ENCODE peak calls at places on chromosomes 12 and 14, in ten cellular contexts. G is stomach, C is ascending aorta, N is Peyer's patch, Y is pancreas, D is body of pancreas, M is coronary artery, V is kidney epithelial cell, L is choroid plexus epithelial cell, A is thoracic aorta. J is an unnamed sample.

GRCh38 chr12:19894049-19894448 is 454.8 kb downstream of the AEBP2 start:
- DNase-seq in G (no peak), C (no peak), N (no peak), Y (no peak), D (no peak), M (no peak), V (no peak), L (peak), A (no peak), J (no peak)

GRCh38 chr12:8781326-8781725 is 41.1 kb upstream of the A2ML1 start:
- DNase-seq in G (no peak), C (no peak), N (no peak), Y (no peak), D (no peak), M (no peak), V (no peak), L (no peak), A (no peak), J (no peak)

GRCh38 chr12:121330195-121330594 is 22.0 kb downstream of the ANAPC5 start:
- DNase-seq in G (no peak), C (no peak), N (no peak), Y (no peak), D (no peak), M (no peak), V (no peak), L (no peak), A (no peak), J (no peak)

GRCh38 chr14:71753126-71753830 is 179.0 kb upstream of the RGS6 start:
- DNase-seq in G (peak), C (peak), N (peak), Y (peak), D (peak), M (peak), V (no peak), L (peak), A (peak), J (peak)

GRCh38 chr14:92352158-92352985 is 29.4 kb downstream of the SLC24A4 start:
- DNase-seq in G (no peak), C (no peak), N (no peak), Y (no peak), D (no peak), M (no peak), V (no peak), L (peak), A (no peak), J (no peak)

GRCh38 chr14:76784881-76785280 is 23.6 kb downstream of the VASH1 start:
- DNase-seq in G (peak), C (no peak), N (peak), Y (peak), D (peak), M (peak), V (no peak), L (peak), A (peak), J (peak)

GRCh38 chr12:24551368-24551767 is 397.5 kb downstream of the BCAT1 start:
- DNase-seq in G (no peak), C (no peak), N (no peak), Y (no peak), D (no peak), M (no peak), V (no peak), L (no peak), A (no peak), J (no peak)

GRCh38 chr14:26820101-26820500 is 222.3 kb upstream of the NOVA1 start:
- DNase-seq in G (no peak), C (no peak), N (no peak), Y (no peak), D (no peak), M (no peak), V (no peak), L (peak), A (no peak), J (peak)

GRCh38 chr12:57111046-57111698 is at the start of gene STAT6:
- DNase-seq in G (peak), C (peak), N (peak), Y (peak), D (peak), M (peak), V (no peak), L (peak), A (no peak), J (no peak)

GRCh38 chr14:56666716-56667115 is 87.1 kb downstream of the TMEM260 start:
- DNase-seq in G (no peak), C (no peak), N (no peak), Y (no peak), D (no peak), M (no peak), V (peak), L (peak), A (no peak), J (peak)

GRCh38 chr12:41511247-41511646 is 323.1 kb downstream of the PDZRN4 start:
- DNase-seq in G (no peak), C (no peak), N (no peak), Y (no peak), D (no peak), M (no peak), V (no peak), L (no peak), A (no peak), J (no peak)

GRCh38 chr12:125540580-125541204 is 475.5 kb downstream of the AACS start:
- DNase-seq in G (no peak), C (no peak), N (no peak), Y (no peak), D (no peak), M (no peak), V (no peak), L (no peak), A (no peak), J (no peak)

GRCh38 chr14:23539209-23539866 is 12.2 kb downstream of the ZFHX2 start:
- DNase-seq in G (no peak), C (no peak), N (no peak), Y (no peak), D (peak), M (no peak), V (no peak), L (peak), A (no peak), J (no peak)

GRCh38 chr12:124738636-124739467 is 124.8 kb downstream of the SCARB1 start:
- DNase-seq in G (peak), C (no peak), N (no peak), Y (no peak), D (no peak), M (no peak), V (peak), L (peak), A (no peak), J (peak)

GRCh38 chr14:35374273-35374681 is 30.3 kb downstream of the NFKBIA start:
- DNase-seq in G (peak), C (no peak), N (no peak), Y (no peak), D (no peak), M (no peak), V (peak), L (peak), A (no peak), J (peak)

GRCh38 chr12:50112456-50113218 is 601 bp downstream of the COX14 start:
- DNase-seq in G (peak), C (no peak), N (no peak), Y (no peak), D (no peak), M (no peak), V (no peak), L (no peak), A (no peak), J (no peak)
- TF ChIP-seq CTCF in G (no peak), C (no peak), N (no peak), Y (no peak), D (no peak), M (no peak), V (no peak), L (no peak), A (no peak), J (no peak)

DNA sequence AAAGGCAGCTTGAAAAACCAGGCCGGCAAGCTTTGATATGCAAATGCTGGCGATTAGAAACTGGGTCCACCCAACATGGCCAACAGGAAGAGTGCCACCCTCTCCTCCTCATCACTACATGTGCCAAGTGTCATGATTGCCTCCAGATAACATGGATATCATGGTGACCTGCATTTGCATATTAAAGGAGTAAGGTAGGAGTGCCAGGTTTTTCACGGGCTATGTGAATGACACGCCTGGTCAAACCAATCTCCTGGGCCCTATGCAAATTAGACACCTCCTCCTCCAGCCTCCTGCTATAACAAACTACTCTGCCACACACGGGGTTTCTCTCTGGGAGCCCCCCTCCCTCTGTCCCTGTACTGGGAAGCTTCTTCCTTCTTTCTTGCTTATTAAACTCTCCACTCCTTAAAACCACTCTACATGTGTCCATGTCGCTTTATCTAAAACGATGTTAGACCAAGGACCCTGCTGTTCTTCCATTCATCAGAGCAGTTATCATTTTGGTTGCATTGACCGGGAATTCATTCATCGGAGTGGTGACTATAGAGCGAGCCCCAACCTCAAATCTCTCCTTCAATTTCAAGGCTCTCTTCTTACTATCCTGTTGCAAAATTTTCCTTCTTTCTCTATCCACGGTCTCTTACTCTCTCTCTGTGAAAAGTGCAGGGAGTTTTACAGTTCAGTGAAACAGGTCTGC is 27.5 kb downstream of the APOBEC1 start:
- DNase-seq in G (no peak), C (no peak), N (no peak), Y (no peak), D (no peak), M (no peak), V (no peak), L (peak), A (no peak), J (no peak)
- H3K4me3 ChIP-seq in G (peak), C (no peak), N (no peak), Y (no peak), D (no peak), M (no peak), V (no peak), L (no peak), A (peak), J (no peak)

GRCh38 chr14:104897286-104898194 is 27.1 kb upstream of the PLD4 start:
- DNase-seq in G (no peak), C (no peak), N (no peak), Y (peak), D (peak), M (no peak), V (no peak), L (no peak), A (no peak), J (no peak)

GRCh38 chr14:104894331-104895206 is 29.5 kb downstream of the CEP170B start:
- DNase-seq in G (peak), C (no peak), N (no peak), Y (peak), D (peak), M (peak), V (no peak), L (no peak), A (no peak), J (no peak)

GRCh38 chr14:104893435-104894207 is 28.6 kb downstream of the CEP170B start:
- DNase-seq in G (peak), C (no peak), N (no peak), Y (peak), D (peak), M (peak), V (no peak), L (no peak), A (no peak), J (no peak)

GRCh38 chr14:104895786-104896642 is 28.7 kb upstream of the PLD4 start:
- DNase-seq in G (peak), C (no peak), N (no peak), Y (peak), D (peak), M (peak), V (no peak), L (no peak), A (no peak), J (no peak)

GRCh38 chr14:104895207-104895785 is 29.4 kb upstream of the PLD4 start:
- DNase-seq in G (peak), C (no peak), N (no peak), Y (no peak), D (peak), M (peak), V (no peak), L (no peak), A (no peak), J (no peak)
- TF ChIP-seq CTCF in G (no peak), C (no peak), N (no peak), Y (no peak), D (no peak), M (no peak), V (no peak), L (no peak), A (no peak), J (no peak)

GRCh38 chr12:122754790-122755189 is 2.2 kb downstream of the DENR start:
- DNase-seq in G (no peak), C (no peak), N (no peak), Y (no peak), D (no peak), M (no peak), V (no peak), L (no peak), A (no peak), J (no peak)
- H3K4me3 ChIP-seq in G (no peak), C (no peak), N (no peak), Y (no peak), D (no peak), M (no peak), V (no peak), L (no peak), A (no peak), J (no peak)

J was measured in astrocyte of the cerebellum.